ENCODE peak calls at places on chromosome 12, in ten cellular contexts. F is foreskin fibroblast, Z is suprapubic skin, I is aorta, V is pancreas, R is heart right ventricle, H is brain microvascular endothelial cell, W is adrenal gland, J is lower lobe of right lung, E is H7. X is an unnamed sample.

GRCh38 chr12:59595097-59595496 is 732 bp upstream of the SLC16A7 start:
- DNase-seq in Z (no peak), F (no peak), R (no peak), J (no peak), I (no peak), E (no peak), H (no peak), V (no peak), W (no peak), X (no peak)

GRCh38 chr12:96266238-96266637 is 72.1 kb downstream of the ELK3 start:
- DNase-seq in I (no peak), Z (no peak), F (no peak), H (no peak), J (no peak), V (no peak), W (no peak), E (no peak), R (no peak), X (no peak)

GRCh38 chr12:124727244-124727673 is 136.4 kb downstream of the SCARB1 start:
- DNase-seq in R (peak), E (no peak), I (peak), J (peak), V (peak), W (peak), F (peak), Z (peak), H (no peak), X (peak)

GRCh38 chr12:94725375-94726168 is 75.2 kb upstream of the TMCC3 start:
- DNase-seq in F (peak), E (peak), I (no peak), J (no peak), R (no peak), Z (no peak), V (no peak), W (no peak), H (peak), X (no peak)

GRCh38 chr12:100823988-100824387 is 29.4 kb downstream of the ANO4 start:
- DNase-seq in W (no peak), E (no peak), H (peak), J (no peak), I (no peak), F (peak), V (no peak), R (no peak), Z (no peak), X (no peak)

GRCh38 chr12:78121969-78122610 is 291.4 kb downstream of the NAV3 start:
- DNase-seq in J (no peak), E (no peak), F (no peak), R (no peak), Z (no peak), W (no peak), V (no peak), I (no peak), H (peak), X (no peak)

GRCh38 chr12:30622509-30622908 is 73.2 kb downstream of the IPO8 start:
- DNase-seq in J (no peak), R (no peak), W (no peak), E (no peak), F (peak), V (no peak), Z (no peak), H (peak), I (no peak), X (no peak)

GRCh38 chr12:75505706-75506312 is 5.6 kb downstream of the KRR1 start:
- DNase-seq in E (no peak), F (peak), J (no peak), V (no peak), W (no peak), R (no peak), I (no peak), H (no peak), Z (no peak), X (no peak)

GRCh38 chr12:20426191-20426590 is 57.9 kb downstream of the PDE3A start:
- DNase-seq in H (no peak), R (peak), J (no peak), W (peak), E (no peak), I (no peak), F (peak), Z (no peak), V (no peak), X (no peak)

GRCh38 chr12:100860611-100861010 is 66.0 kb downstream of the ANO4 start:
- DNase-seq in W (no peak), V (no peak), F (no peak), J (no peak), I (no peak), R (no peak), Z (no peak), E (no peak), H (no peak), X (no peak)

GRCh38 chr12:69044887-69045286 is 111.9 kb upstream of the CPM start:
- DNase-seq in I (no peak), E (peak), W (no peak), H (no peak), J (no peak), F (no peak), Z (no peak), V (no peak), R (no peak), X (no peak)

GRCh38 chr12:113062502-113063395 is 6.2 kb downstream of the DTX1 start:
- DNase-seq in W (no peak), I (no peak), V (no peak), F (no peak), Z (no peak), J (no peak), E (peak), R (no peak), H (no peak), X (peak)

GRCh38 chr12:116015525-116015924 is 262.0 kb downstream of the MED13L start:
- DNase-seq in V (no peak), W (peak), H (peak), Z (no peak), F (peak), R (no peak), I (no peak), J (no peak), E (no peak), X (no peak)

GRCh38 chr12:130799051-130799450 is 40.0 kb downstream of the STX2 start:
- DNase-seq in I (no peak), H (no peak), J (no peak), F (peak), E (no peak), V (no peak), W (no peak), R (no peak), Z (no peak), X (no peak)

DNA sequence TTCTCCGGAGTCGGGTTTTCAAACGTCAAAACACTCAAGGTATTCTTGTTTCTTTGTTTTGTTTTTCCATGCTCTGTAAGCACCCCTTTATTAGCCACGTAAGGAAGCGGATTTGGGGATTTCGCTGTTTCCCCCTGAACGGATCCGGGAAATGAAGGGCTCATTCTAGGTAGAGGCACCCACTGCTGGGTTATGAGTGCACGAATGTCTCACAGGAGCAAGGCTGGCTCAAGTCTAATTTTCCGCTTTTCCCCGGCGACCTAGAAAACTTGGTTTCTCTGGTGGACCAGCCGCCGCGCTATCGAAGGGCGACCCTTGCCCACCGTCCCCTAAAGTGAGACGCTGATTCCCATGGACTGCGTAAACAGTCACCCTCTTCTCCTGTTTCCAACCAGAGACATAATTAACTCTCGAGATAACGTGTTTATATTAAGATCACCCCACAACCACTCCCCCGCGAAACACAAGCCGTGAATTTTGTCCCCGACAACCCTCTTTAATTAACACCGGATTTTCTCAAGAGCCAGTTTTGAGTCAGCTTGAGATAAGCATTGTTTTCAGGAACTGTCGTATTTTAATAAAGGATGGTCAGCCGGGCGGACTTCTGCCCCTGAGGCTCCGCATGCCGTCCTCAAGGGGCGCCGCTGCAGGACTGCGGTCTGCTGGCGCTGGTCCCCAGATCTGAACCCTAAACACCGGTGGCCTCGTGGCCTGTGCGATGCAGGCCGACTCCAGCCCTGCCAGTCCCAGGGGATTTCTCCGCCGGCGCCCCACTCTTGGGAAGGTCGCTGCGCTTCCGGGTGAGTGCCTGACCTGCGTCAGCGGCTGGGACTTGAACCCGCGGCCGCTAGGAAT is 523 bp upstream of the ABCC9 start:
- DNase-seq in F (peak), J (peak), R (peak), I (peak), V (peak), Z (peak), H (peak), E (peak), W (peak), X (peak)
- H3K4me3 ChIP-seq in F (peak), J (peak), R (peak), I (peak), V (peak), Z (peak), H (peak), E (peak), W (peak), X (peak)

GRCh38 chr12:89872922-89873630 is 164.4 kb upstream of the ATP2B1 start:
- DNase-seq in R (no peak), I (no peak), Z (no peak), J (no peak), H (no peak), V (no peak), E (no peak), W (no peak), F (no peak), X (no peak)
- H3K4me3 ChIP-seq in R (no peak), I (no peak), Z (no peak), J (no peak), H (no peak), V (no peak), E (no peak), W (no peak), F (no peak), X (no peak)

DNA sequence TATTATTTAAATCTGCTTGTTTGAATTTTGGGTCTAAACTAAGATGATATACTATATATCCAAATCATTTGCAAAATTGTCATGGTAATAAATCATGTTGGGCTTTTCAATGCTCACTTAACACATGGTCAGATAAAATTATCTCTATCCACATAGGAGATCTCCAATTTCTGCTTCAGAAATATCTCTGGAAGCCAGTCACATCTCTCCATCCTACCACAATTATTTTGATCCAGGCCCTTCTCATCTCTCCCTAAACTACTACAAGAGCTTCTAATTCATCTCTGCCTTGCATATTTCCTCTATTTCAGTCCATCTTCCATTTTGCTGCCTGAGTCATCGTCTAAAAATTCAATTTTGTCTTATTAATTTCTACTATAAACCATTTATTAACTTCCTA is 3.8 kb downstream of the DCN start:
- DNase-seq in J (no peak), I (no peak), H (no peak), E (no peak), V (no peak), R (no peak), W (no peak), F (peak), Z (no peak), X (no peak)
- H3K4me3 ChIP-seq in J (peak), I (no peak), H (no peak), E (no peak), V (no peak), R (no peak), W (peak), F (peak), Z (peak), X (peak)

DNA sequence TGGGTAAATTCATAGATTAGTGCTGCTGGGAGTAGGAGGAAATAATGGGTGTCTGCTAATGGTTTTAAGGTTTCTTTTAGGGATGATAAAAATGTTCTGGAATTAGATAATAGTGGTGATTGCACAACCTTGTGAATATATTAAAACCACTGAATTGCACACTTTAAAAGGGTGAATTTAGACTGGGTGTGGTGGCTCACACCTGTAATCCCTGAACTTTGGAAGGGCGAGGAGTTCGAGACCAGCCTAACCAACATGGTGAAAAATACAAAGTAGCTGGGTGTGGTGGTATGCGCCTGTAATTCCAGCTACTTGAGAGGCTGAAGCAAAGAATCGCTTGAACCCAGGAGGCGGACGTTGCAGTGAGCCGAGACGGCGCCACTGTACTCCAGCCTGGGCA is 1.3 kb downstream of the RAD52 start:
- DNase-seq in Z (no peak), I (no peak), E (no peak), F (no peak), R (no peak), W (no peak), V (no peak), J (no peak), H (no peak), X (no peak)
- H3K4me3 ChIP-seq in Z (peak), I (no peak), E (no peak), F (peak), R (peak), W (peak), V (no peak), J (peak), H (peak), X (peak)

DNA sequence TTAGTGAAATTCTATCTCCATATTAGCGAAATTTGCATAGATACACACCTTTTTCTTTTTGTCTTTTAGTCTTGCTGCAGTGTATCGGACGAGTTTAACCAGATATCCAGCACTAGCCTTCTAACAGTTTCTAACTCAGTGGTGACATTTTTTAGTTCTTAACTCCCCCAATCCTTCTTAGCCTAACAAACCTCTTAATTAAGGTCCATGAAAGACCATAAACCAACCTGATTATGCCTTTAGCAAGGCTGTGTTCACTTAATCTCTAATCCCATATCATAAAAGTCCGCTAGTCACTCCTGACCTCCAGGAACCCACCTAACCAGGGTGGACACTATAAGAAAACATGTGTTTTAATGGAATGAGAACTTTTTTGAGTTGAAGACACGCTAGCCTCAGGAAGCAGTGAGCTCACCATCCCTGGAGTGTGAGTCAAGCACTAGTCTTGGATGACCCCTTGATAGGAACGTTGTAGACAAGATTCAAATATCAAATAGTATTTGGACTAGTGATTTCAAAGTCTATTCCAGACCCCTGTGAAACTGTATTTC is 9.4 kb downstream of the CDKN1B start:
- DNase-seq in W (no peak), J (no peak), R (no peak), H (peak), V (no peak), F (peak), E (no peak), I (no peak), Z (no peak), X (no peak)
- H3K4me3 ChIP-seq in W (peak), J (peak), R (no peak), H (peak), V (no peak), F (peak), E (peak), I (peak), Z (peak), X (peak)

GRCh38 chr12:52005903-52006703 is 643 bp upstream of the TAMALIN start:
- DNase-seq in R (peak), J (peak), I (peak), Z (no peak), W (peak), V (peak), E (peak), F (no peak), H (no peak), X (no peak)

GRCh38 chr12:52006726-52007157 is at the start of gene TAMALIN:
- DNase-seq in W (peak), Z (no peak), H (no peak), R (peak), I (peak), E (peak), J (peak), F (peak), V (peak), X (peak)

GRCh38 chr12:52009081-52009751 is 2.5 kb downstream of the TAMALIN start:
- DNase-seq in Z (no peak), W (no peak), R (no peak), H (no peak), V (peak), E (peak), F (no peak), I (peak), J (no peak), X (no peak)

GRCh38 chr12:52007158-52007921 is 594 bp downstream of the TAMALIN start:
- DNase-seq in E (peak), R (peak), Z (no peak), H (no peak), W (peak), V (peak), F (no peak), J (peak), I (peak), X (no peak)

DNA sequence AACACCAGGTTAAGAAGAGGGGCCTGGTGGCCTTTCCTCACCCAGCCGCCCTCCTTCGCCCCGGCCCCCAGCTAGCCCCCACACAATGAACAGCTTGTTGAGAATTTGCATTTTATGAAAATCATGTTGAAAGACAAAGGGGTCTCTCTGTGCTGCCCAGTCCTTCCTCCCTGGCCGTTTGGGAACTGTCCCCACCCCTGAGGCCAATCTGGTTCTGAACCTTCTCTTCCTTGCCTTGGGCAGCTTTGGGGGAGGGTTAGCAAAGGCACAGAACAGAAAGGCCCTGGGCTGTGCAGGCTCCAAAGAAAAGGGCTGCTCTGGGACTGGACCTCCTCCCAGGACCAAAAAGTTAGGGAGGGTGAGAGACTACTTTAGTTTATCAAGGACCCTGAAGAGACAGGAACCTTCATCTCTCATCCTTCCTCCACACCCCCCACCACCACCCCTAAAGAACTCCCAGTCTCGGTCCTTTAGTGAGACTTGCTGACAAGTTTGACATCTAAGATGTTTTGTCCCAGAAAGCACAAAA is 1.3 kb downstream of the TAMALIN start:
- DNase-seq in V (peak), E (peak), I (no peak), J (no peak), Z (no peak), H (no peak), W (no peak), R (no peak), F (no peak), X (no peak)
- H3K4me3 ChIP-seq in V (no peak), E (no peak), I (no peak), J (peak), Z (peak), H (peak), W (peak), R (peak), F (peak), X (peak)

DNA sequence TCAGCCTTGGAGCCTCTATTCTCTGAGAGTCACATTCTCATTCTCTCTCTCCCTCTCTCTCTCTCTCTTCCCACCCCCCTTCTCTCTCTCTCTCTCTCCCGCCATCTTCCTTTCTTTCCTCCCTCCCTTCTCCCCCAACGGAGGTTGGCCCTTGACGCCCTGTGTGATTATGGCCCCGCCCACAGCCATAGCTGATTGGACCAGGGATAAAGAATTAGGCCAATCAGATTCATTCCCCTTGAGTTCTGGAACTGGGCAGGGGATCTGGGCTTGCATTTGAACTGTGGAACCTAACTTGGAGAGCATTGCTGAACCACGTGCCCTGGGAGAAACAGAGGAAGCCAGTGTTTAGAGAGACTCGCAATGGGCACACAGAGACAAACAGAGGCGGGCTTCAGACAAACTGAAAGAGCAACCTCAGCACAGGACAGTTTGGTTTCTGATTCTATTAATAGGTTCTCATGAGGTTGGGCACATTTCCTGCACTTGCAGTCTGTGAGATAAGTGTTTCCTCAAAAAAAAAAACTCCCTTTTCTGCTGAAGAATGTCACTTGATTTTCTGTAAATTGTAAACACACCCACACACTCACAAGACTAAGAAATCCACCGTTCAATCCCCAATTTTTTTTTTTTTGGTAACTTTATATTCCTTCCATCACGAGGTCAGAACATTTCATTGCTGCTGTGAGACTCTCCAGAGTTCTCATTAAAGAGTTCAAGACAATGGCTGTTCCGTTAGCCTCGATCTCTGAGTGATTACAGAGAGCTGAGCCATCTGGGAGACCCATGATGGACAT is 3.6 kb upstream of the P2RX7 start:
- DNase-seq in E (peak), F (peak), Z (peak), H (peak), I (peak), W (peak), V (peak), R (peak), J (peak), X (peak)
- H3K4me3 ChIP-seq in E (no peak), F (no peak), Z (peak), H (no peak), I (no peak), W (peak), V (no peak), R (no peak), J (peak), X (no peak)

DNA sequence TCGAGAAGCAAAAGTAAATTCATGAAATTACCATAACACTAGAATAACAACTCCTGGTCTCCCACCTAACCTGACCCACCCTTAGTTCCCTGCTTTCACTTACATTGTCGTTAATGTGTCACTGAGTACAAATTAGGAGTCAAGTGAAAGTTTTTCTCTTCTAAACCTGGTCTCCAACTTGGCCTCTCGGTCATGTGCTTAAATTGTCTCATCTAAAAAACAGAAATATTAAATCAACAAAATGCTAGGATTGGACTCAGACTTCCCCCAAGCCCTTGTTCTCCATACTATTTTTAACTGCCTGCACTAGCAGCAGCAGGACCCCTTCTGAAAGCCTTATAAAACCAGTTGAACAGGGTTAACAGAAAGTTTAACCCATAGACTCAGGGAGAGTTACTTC is 1.8 kb upstream of the BTG1 start:
- DNase-seq in J (no peak), R (no peak), F (no peak), W (no peak), V (no peak), E (no peak), H (no peak), I (no peak), Z (no peak), X (no peak)
- H3K4me3 ChIP-seq in J (no peak), R (no peak), F (no peak), W (no peak), V (no peak), E (no peak), H (no peak), I (no peak), Z (peak), X (no peak)

X was measured in right lobe of liver.